ENCODE peak calls at places on chromosomes 1 and 21, in nine cellular contexts. K, V, U, D, G, R, Z, Q and A are unnamed samples.

GRCh38 chr21:33028759-33029511 is 3.2 kb downstream of the OLIG2 start:
- DNase-seq in K (no peak), V (peak; percentile 22), U (no peak), D (peak; percentile 46), G (no peak), R (no peak), Z (no peak), Q (no peak), A (no peak)

GRCh38 chr1:209526137-209526536 is 57.4 kb upstream of the CAMK1G start:
- DNase-seq in K (no peak), V (no peak), U (no peak), D (no peak), G (no peak), R (no peak), Z (no peak), Q (no peak), A (no peak)

GRCh38 chr1:21058035-21058793 is 118.5 kb downstream of the EIF4G3 start:
- DNase-seq in K (no peak), V (no peak), U (no peak), D (no peak), G (no peak), R (no peak), Z (no peak), Q (no peak), A (no peak)

GRCh38 chr1:77370161-77370560 is 88.3 kb downstream of the AK5 start:
- DNase-seq in K (no peak), V (no peak), U (no peak), D (peak; percentile 7), G (no peak), R (no peak), Z (peak; percentile 55), Q (no peak), A (no peak)

GRCh38 chr1:153619171-153619570 is 3.0 kb upstream of the S100A14 start:
- DNase-seq in K (no peak), V (no peak), U (no peak), D (no peak), G (no peak), R (no peak), Z (no peak), Q (no peak), A (no peak)

GRCh38 chr1:213987422-213987875 is 324 bp upstream of the PROX1 start:
- DNase-seq in K (no peak), V (no peak), U (no peak), D (no peak), G (peak; percentile 91), R (no peak), Z (peak; percentile 10), Q (no peak), A (no peak)

GRCh38 chr1:177315270-177315669 is 144.5 kb downstream of the BRINP2 start:
- DNase-seq in K (no peak), V (no peak), U (no peak), D (no peak), G (no peak), R (no peak), Z (no peak), Q (no peak), A (no peak)

GRCh38 chr1:234602334-234603220 is 7.4 kb downstream of the IRF2BP2 start:
- DNase-seq in K (peak; percentile 93), V (no peak), U (peak; percentile 64), D (no peak), G (no peak), R (peak; percentile 56), Z (peak; percentile 98), Q (peak; percentile 78), A (no peak)

GRCh38 chr1:31426249-31426922 is 13.4 kb downstream of the SERINC2 start:
- DNase-seq in K (no peak), V (no peak), U (peak; percentile 33), D (no peak), G (no peak), R (no peak), Z (no peak), Q (no peak), A (no peak)

GRCh38 chr1:26602378-26602959 is 72.9 kb downstream of the RPS6KA1 start:
- DNase-seq in K (peak; percentile 18), V (peak; percentile 58), U (peak; percentile 45), D (peak; percentile 72), G (peak; percentile 66), R (peak; percentile 70), Z (peak; percentile 48), Q (peak; percentile 61), A (peak; percentile 36)

GRCh38 chr1:196309386-196309785 is 298.9 kb downstream of the KCNT2 start:
- DNase-seq in K (no peak), V (no peak), U (no peak), D (peak; percentile 19), G (peak; percentile 11), R (no peak), Z (peak; percentile 43), Q (no peak), A (no peak)

GRCh38 chr21:44616591-44616926 is 4.7 kb downstream of the KRTAP10-8 start:
- DNase-seq in K (no peak), V (no peak), U (no peak), D (no peak), G (no peak), R (no peak), Z (no peak), Q (no peak), A (no peak)

GRCh38 chr1:186474208-186474607 is 13.3 kb upstream of the PDC start:
- DNase-seq in K (peak; percentile 61), V (no peak), U (no peak), D (no peak), G (no peak), R (no peak), Z (peak; percentile 46), Q (no peak), A (no peak)

GRCh38 chr1:225427249-225428065 is at the start of gene LBR:
- DNase-seq in K (no peak), V (no peak), U (no peak), D (peak; percentile 77), G (peak; percentile 67), R (peak; percentile 28), Z (peak; percentile 18), Q (no peak), A (no peak)

GRCh38 chr21:15421521-15421920 is 308.3 kb upstream of the USP25 start:
- DNase-seq in K (no peak), V (no peak), U (no peak), D (no peak), G (no peak), R (no peak), Z (no peak), Q (no peak), A (no peak)

GRCh38 chr1:155003766-155004351 is 1.3 kb downstream of the ZBTB7B start:
- DNase-seq in K (no peak), V (no peak), U (peak; percentile 78), D (peak; percentile 87), G (peak; percentile 47), R (peak; percentile 79), Z (peak; percentile 50), Q (no peak), A (no peak)

GRCh38 chr21:31383770-31384169 is 39.7 kb upstream of the TIAM1 start:
- DNase-seq in K (no peak), V (no peak), U (no peak), D (no peak), G (no peak), R (no peak), Z (no peak), Q (no peak), A (no peak)

GRCh38 chr1:188027613-188028012 is 1198.9 kb downstream of the PLA2G4A start:
- DNase-seq in K (peak; percentile 87), V (no peak), U (peak; percentile 17), D (no peak), G (no peak), R (no peak), Z (peak; percentile 97), Q (no peak), A (no peak)